ENCODE peak calls at places on chromosomes 4 and X, in ten cellular contexts. One of them, this sample, is unnamed.
A peak's percentile ranks its signal among the peaks of the same experiment; 100 is the strongest.

GRCh38 chrX:63503541-63503940 is 152.4 kb upstream of the SPIN4 start:
- DNase-seq in uterus: no peak
- DNase-seq in aorta: no peak
- DNase-seq in heart left ventricle: no peak
- DNase-seq in MCF 10A: no peak
- DNase-seq in COR-L47: no peak
- DNase-seq in substantia nigra: no peak
- DNase-seq in GM13977: no peak
- DNase-seq in colonic mucosa: no peak
- DNase-seq in stimulated activated naive CD4-positive, alpha-beta T cell: no peak
- DNase-seq in this sample: no peak

GRCh38 chr4:6929735-6930464 is 20.3 kb downstream of the TBC1D14 start:
- DNase-seq in uterus: no peak
- DNase-seq in aorta: peak; percentile 49
- DNase-seq in heart left ventricle: no peak
- DNase-seq in MCF 10A: no peak
- DNase-seq in COR-L47: no peak
- DNase-seq in substantia nigra: no peak
- DNase-seq in GM13977: no peak
- DNase-seq in colonic mucosa: peak; percentile 75
- DNase-seq in stimulated activated naive CD4-positive, alpha-beta T cell: no peak
- DNase-seq in this sample: no peak

GRCh38 chr4:145299380-145300076 is 119.1 kb upstream of the OTUD4 start:
- DNase-seq in uterus: no peak
- DNase-seq in aorta: no peak
- DNase-seq in heart left ventricle: no peak
- DNase-seq in MCF 10A: peak; percentile 86
- DNase-seq in COR-L47: no peak
- DNase-seq in substantia nigra: no peak
- DNase-seq in GM13977: peak; percentile 26
- DNase-seq in colonic mucosa: no peak
- DNase-seq in stimulated activated naive CD4-positive, alpha-beta T cell: peak; percentile 22
- DNase-seq in this sample: no peak

GRCh38 chr4:111963158-111963557 is 182.1 kb upstream of the FAM241A start:
- DNase-seq in uterus: no peak
- DNase-seq in aorta: no peak
- DNase-seq in heart left ventricle: no peak
- DNase-seq in MCF 10A: no peak
- DNase-seq in COR-L47: no peak
- DNase-seq in substantia nigra: no peak
- DNase-seq in GM13977: no peak
- DNase-seq in colonic mucosa: no peak
- DNase-seq in stimulated activated naive CD4-positive, alpha-beta T cell: no peak
- DNase-seq in this sample: no peak

GRCh38 chrX:1411331-1411730 is 19.4 kb upstream of the SLC25A6 start:
- DNase-seq in uterus: no peak
- DNase-seq in aorta: peak; percentile 15
- DNase-seq in heart left ventricle: no peak
- DNase-seq in MCF 10A: no peak
- DNase-seq in COR-L47: no peak
- DNase-seq in substantia nigra: no peak
- DNase-seq in GM13977: no peak
- DNase-seq in colonic mucosa: no peak
- DNase-seq in stimulated activated naive CD4-positive, alpha-beta T cell: no peak
- DNase-seq in this sample: no peak

GRCh38 chrX:24343719-24344118 is 16.7 kb upstream of the SUPT20HL1 start:
- DNase-seq in uterus: no peak
- DNase-seq in aorta: no peak
- DNase-seq in heart left ventricle: no peak
- DNase-seq in MCF 10A: no peak
- DNase-seq in COR-L47: no peak
- DNase-seq in substantia nigra: no peak
- DNase-seq in GM13977: no peak
- DNase-seq in colonic mucosa: no peak
- DNase-seq in stimulated activated naive CD4-positive, alpha-beta T cell: peak; percentile 14
- DNase-seq in this sample: no peak

GRCh38 chrX:40012039-40012799 is 85.5 kb downstream of the BCOR start:
- DNase-seq in uterus: peak; percentile 58
- DNase-seq in aorta: peak; percentile 53
- DNase-seq in heart left ventricle: peak; percentile 52
- DNase-seq in MCF 10A: peak; percentile 60
- DNase-seq in COR-L47: peak; percentile 23
- DNase-seq in substantia nigra: no peak
- DNase-seq in GM13977: peak; percentile 52
- DNase-seq in colonic mucosa: peak; percentile 47
- DNase-seq in stimulated activated naive CD4-positive, alpha-beta T cell: peak; percentile 8
- DNase-seq in this sample: no peak

GRCh38 chrX:63764946-63765345 is 20.1 kb downstream of the ARHGEF9 start:
- DNase-seq in uterus: no peak
- DNase-seq in aorta: no peak
- DNase-seq in heart left ventricle: no peak
- DNase-seq in MCF 10A: peak; percentile 44
- DNase-seq in COR-L47: no peak
- DNase-seq in substantia nigra: no peak
- DNase-seq in GM13977: no peak
- DNase-seq in colonic mucosa: no peak
- DNase-seq in stimulated activated naive CD4-positive, alpha-beta T cell: no peak
- DNase-seq in this sample: no peak

GRCh38 chrX:637660-638481 is 7.3 kb downstream of the SHOX start:
- DNase-seq in uterus: no peak
- DNase-seq in aorta: no peak
- DNase-seq in heart left ventricle: no peak
- DNase-seq in MCF 10A: no peak
- DNase-seq in COR-L47: no peak
- DNase-seq in substantia nigra: no peak
- DNase-seq in GM13977: no peak
- DNase-seq in colonic mucosa: no peak
- DNase-seq in stimulated activated naive CD4-positive, alpha-beta T cell: no peak
- DNase-seq in this sample: no peak

GRCh38 chrX:8755116-8755515 is 23.2 kb upstream of the ANOS1 start:
- DNase-seq in uterus: no peak
- DNase-seq in aorta: no peak
- DNase-seq in heart left ventricle: no peak
- DNase-seq in MCF 10A: no peak
- DNase-seq in COR-L47: peak; percentile 2
- DNase-seq in substantia nigra: no peak
- DNase-seq in GM13977: no peak
- DNase-seq in colonic mucosa: no peak
- DNase-seq in stimulated activated naive CD4-positive, alpha-beta T cell: no peak
- DNase-seq in this sample: no peak

GRCh38 chrX:45632506-45632905 is 431.8 kb upstream of the DIPK2B start:
- DNase-seq in uterus: no peak
- DNase-seq in aorta: no peak
- DNase-seq in heart left ventricle: peak; percentile 13
- DNase-seq in MCF 10A: no peak
- DNase-seq in COR-L47: no peak
- DNase-seq in substantia nigra: no peak
- DNase-seq in GM13977: no peak
- DNase-seq in colonic mucosa: no peak
- DNase-seq in stimulated activated naive CD4-positive, alpha-beta T cell: no peak
- DNase-seq in this sample: no peak

GRCh38 chr4:15018389-15018788 is 16.1 kb downstream of the CPEB2 start:
- DNase-seq in uterus: no peak
- DNase-seq in aorta: no peak
- DNase-seq in heart left ventricle: no peak
- DNase-seq in MCF 10A: no peak
- DNase-seq in COR-L47: no peak
- DNase-seq in substantia nigra: no peak
- DNase-seq in GM13977: no peak
- DNase-seq in colonic mucosa: no peak
- DNase-seq in stimulated activated naive CD4-positive, alpha-beta T cell: no peak
- DNase-seq in this sample: no peak

GRCh38 chrX:51759055-51759454 is 15.8 kb downstream of the GSPT2 start:
- DNase-seq in uterus: no peak
- DNase-seq in aorta: no peak
- DNase-seq in heart left ventricle: no peak
- DNase-seq in MCF 10A: no peak
- DNase-seq in COR-L47: no peak
- DNase-seq in substantia nigra: no peak
- DNase-seq in GM13977: no peak
- DNase-seq in colonic mucosa: no peak
- DNase-seq in stimulated activated naive CD4-positive, alpha-beta T cell: no peak
- DNase-seq in this sample: no peak

GRCh38 chrX:120522820-120523219 is 37.9 kb downstream of the CUL4B start:
- DNase-seq in uterus: no peak
- DNase-seq in aorta: no peak
- DNase-seq in heart left ventricle: no peak
- DNase-seq in MCF 10A: no peak
- DNase-seq in COR-L47: no peak
- DNase-seq in substantia nigra: no peak
- DNase-seq in GM13977: no peak
- DNase-seq in colonic mucosa: no peak
- DNase-seq in stimulated activated naive CD4-positive, alpha-beta T cell: no peak
- DNase-seq in this sample: no peak

GRCh38 chr4:44145868-44146267 is 302.7 kb downstream of the KCTD8 start:
- DNase-seq in uterus: no peak
- DNase-seq in aorta: no peak
- DNase-seq in heart left ventricle: no peak
- DNase-seq in MCF 10A: peak; percentile 74
- DNase-seq in COR-L47: no peak
- DNase-seq in substantia nigra: no peak
- DNase-seq in GM13977: no peak
- DNase-seq in colonic mucosa: no peak
- DNase-seq in stimulated activated naive CD4-positive, alpha-beta T cell: no peak
- DNase-seq in this sample: no peak

GRCh38 chrX:27924718-27925117 is 56.5 kb downstream of the DCAF8L1 start:
- DNase-seq in uterus: no peak
- DNase-seq in aorta: no peak
- DNase-seq in heart left ventricle: no peak
- DNase-seq in MCF 10A: no peak
- DNase-seq in COR-L47: no peak
- DNase-seq in substantia nigra: no peak
- DNase-seq in GM13977: no peak
- DNase-seq in colonic mucosa: no peak
- DNase-seq in stimulated activated naive CD4-positive, alpha-beta T cell: no peak
- DNase-seq in this sample: no peak

GRCh38 chrX:118459494-118459893 is 36.1 kb upstream of the DOCK11 start:
- DNase-seq in uterus: no peak
- DNase-seq in aorta: no peak
- DNase-seq in heart left ventricle: no peak
- DNase-seq in MCF 10A: peak; percentile 51
- DNase-seq in COR-L47: peak; percentile 32
- DNase-seq in substantia nigra: no peak
- DNase-seq in GM13977: peak; percentile 25
- DNase-seq in colonic mucosa: no peak
- DNase-seq in stimulated activated naive CD4-positive, alpha-beta T cell: peak; percentile 46
- DNase-seq in this sample: peak; percentile 22

GRCh38 chr4:185567828-185568442 is 32.6 kb upstream of the PDLIM3 start:
- DNase-seq in uterus: peak; percentile 67
- DNase-seq in aorta: peak; percentile 87
- DNase-seq in heart left ventricle: peak; percentile 86
- DNase-seq in MCF 10A: no peak
- DNase-seq in COR-L47: no peak
- DNase-seq in substantia nigra: peak; percentile 8
- DNase-seq in GM13977: no peak
- DNase-seq in colonic mucosa: peak; percentile 33
- DNase-seq in stimulated activated naive CD4-positive, alpha-beta T cell: no peak
- DNase-seq in this sample: no peak

GRCh38 chrX:38881066-38881465 is 79.8 kb downstream of the MID1IP1 start:
- DNase-seq in uterus: no peak
- DNase-seq in aorta: no peak
- DNase-seq in heart left ventricle: no peak
- DNase-seq in MCF 10A: no peak
- DNase-seq in COR-L47: no peak
- DNase-seq in substantia nigra: no peak
- DNase-seq in GM13977: no peak
- DNase-seq in colonic mucosa: no peak
- DNase-seq in stimulated activated naive CD4-positive, alpha-beta T cell: no peak
- DNase-seq in this sample: no peak

GRCh38 chrX:45774961-45775360 is 574.3 kb upstream of the DIPK2B start:
- DNase-seq in uterus: peak; percentile 83
- DNase-seq in aorta: peak; percentile 49
- DNase-seq in heart left ventricle: no peak
- DNase-seq in MCF 10A: peak; percentile 85
- DNase-seq in COR-L47: no peak
- DNase-seq in substantia nigra: no peak
- DNase-seq in GM13977: no peak
- DNase-seq in colonic mucosa: no peak
- DNase-seq in stimulated activated naive CD4-positive, alpha-beta T cell: no peak
- DNase-seq in this sample: no peak

GRCh38 chr4:105587851-105588250 is 35.4 kb downstream of the ARHGEF38 start:
- DNase-seq in uterus: no peak
- DNase-seq in aorta: no peak
- DNase-seq in heart left ventricle: no peak
- DNase-seq in MCF 10A: no peak
- DNase-seq in COR-L47: no peak
- DNase-seq in substantia nigra: no peak
- DNase-seq in GM13977: no peak
- DNase-seq in colonic mucosa: no peak
- DNase-seq in stimulated activated naive CD4-positive, alpha-beta T cell: no peak
- DNase-seq in this sample: no peak

GRCh38 chr4:186623546-186623945 is 68.2 kb upstream of the MTNR1A start:
- DNase-seq in uterus: no peak
- DNase-seq in aorta: no peak
- DNase-seq in heart left ventricle: no peak
- DNase-seq in MCF 10A: no peak
- DNase-seq in COR-L47: no peak
- DNase-seq in substantia nigra: no peak
- DNase-seq in GM13977: no peak
- DNase-seq in colonic mucosa: no peak
- DNase-seq in stimulated activated naive CD4-positive, alpha-beta T cell: no peak
- DNase-seq in this sample: no peak

GRCh38 chrX:13078739-13079444 is 34.5 kb upstream of the FAM9C start:
- DNase-seq in uterus: peak; percentile 69
- DNase-seq in aorta: peak; percentile 56
- DNase-seq in heart left ventricle: peak; percentile 45
- DNase-seq in MCF 10A: no peak
- DNase-seq in COR-L47: no peak
- DNase-seq in substantia nigra: no peak
- DNase-seq in GM13977: no peak
- DNase-seq in colonic mucosa: peak; percentile 54
- DNase-seq in stimulated activated naive CD4-positive, alpha-beta T cell: no peak
- DNase-seq in this sample: no peak

GRCh38 chr4:107213410-107213809 is 177.3 kb upstream of the DKK2 start:
- DNase-seq in uterus: no peak
- DNase-seq in aorta: no peak
- DNase-seq in heart left ventricle: no peak
- DNase-seq in MCF 10A: no peak
- DNase-seq in COR-L47: no peak
- DNase-seq in substantia nigra: no peak
- DNase-seq in GM13977: no peak
- DNase-seq in colonic mucosa: no peak
- DNase-seq in stimulated activated naive CD4-positive, alpha-beta T cell: no peak
- DNase-seq in this sample: no peak

GRCh38 chr4:182809417-182810102 is 107.6 kb downstream of the DCTD start:
- DNase-seq in uterus: no peak
- DNase-seq in aorta: no peak
- DNase-seq in heart left ventricle: no peak
- DNase-seq in MCF 10A: no peak
- DNase-seq in COR-L47: no peak
- DNase-seq in substantia nigra: no peak
- DNase-seq in GM13977: peak; percentile 32
- DNase-seq in colonic mucosa: no peak
- DNase-seq in stimulated activated naive CD4-positive, alpha-beta T cell: peak; percentile 35
- DNase-seq in this sample: no peak

GRCh38 chr4:105620640-105621323 is 68.4 kb downstream of the ARHGEF38 start:
- DNase-seq in uterus: no peak
- DNase-seq in aorta: peak; percentile 46
- DNase-seq in heart left ventricle: no peak
- DNase-seq in MCF 10A: peak; percentile 90
- DNase-seq in COR-L47: no peak
- DNase-seq in substantia nigra: no peak
- DNase-seq in GM13977: no peak
- DNase-seq in colonic mucosa: no peak
- DNase-seq in stimulated activated naive CD4-positive, alpha-beta T cell: no peak
- DNase-seq in this sample: no peak

GRCh38 chrX:129040124-129040523 is 483.2 kb downstream of the SMARCA1 start:
- DNase-seq in uterus: no peak
- DNase-seq in aorta: no peak
- DNase-seq in heart left ventricle: no peak
- DNase-seq in MCF 10A: no peak
- DNase-seq in COR-L47: no peak
- DNase-seq in substantia nigra: no peak
- DNase-seq in GM13977: no peak
- DNase-seq in colonic mucosa: no peak
- DNase-seq in stimulated activated naive CD4-positive, alpha-beta T cell: no peak
- DNase-seq in this sample: no peak

GRCh38 chr4:61517144-61517543 is 317.0 kb downstream of the ADGRL3 start:
- DNase-seq in uterus: no peak
- DNase-seq in aorta: no peak
- DNase-seq in heart left ventricle: no peak
- DNase-seq in MCF 10A: no peak
- DNase-seq in COR-L47: no peak
- DNase-seq in substantia nigra: no peak
- DNase-seq in GM13977: no peak
- DNase-seq in colonic mucosa: peak; percentile 31
- DNase-seq in stimulated activated naive CD4-positive, alpha-beta T cell: no peak
- DNase-seq in this sample: no peak